ENCODE peak calls at places on chromosomes 16 and 17, in seven cellular contexts. One of them, this sample, is unnamed.

GRCh38 chr17:76612977-76613851 is 27.6 kb upstream of the ST6GALNAC2 start:
- DNase-seq in RWPE1: no peak
- DNase-seq in AG09319: no peak
- DNase-seq in activated CD4-positive, alpha-beta T cell treated with anti-CD3 and anti-CD28 coated beads for 24 hours: no peak
- DNase-seq in activated T-helper 9 cell treated with anti-CD3 and anti-CD28 coated beads, Interleukin-2, amount 50 U/mL, for 16 hours: no peak
- DNase-seq in NCI-H1092 treated with DMSO at 0.1 percent for 48 hours: no peak
- DNase-seq in endodermal cell: peak
- DNase-seq in this sample: no peak

GRCh38 chr16:78562650-78563049 is 463.2 kb downstream of the WWOX start:
- DNase-seq in activated CD4-positive, alpha-beta T cell treated with anti-CD3 and anti-CD28 coated beads for 24 hours: no peak
- DNase-seq in AG09319: no peak
- DNase-seq in activated T-helper 9 cell treated with anti-CD3 and anti-CD28 coated beads, Interleukin-2, amount 50 U/mL, for 16 hours: no peak
- DNase-seq in RWPE1: no peak
- DNase-seq in endodermal cell: no peak
- DNase-seq in NCI-H1092 treated with DMSO at 0.1 percent for 48 hours: no peak
- DNase-seq in this sample: no peak

GRCh38 chr17:76204277-76204676 is 36.0 kb downstream of the RNF157 start:
- DNase-seq in NCI-H1092 treated with DMSO at 0.1 percent for 48 hours: no peak
- DNase-seq in endodermal cell: no peak
- DNase-seq in activated CD4-positive, alpha-beta T cell treated with anti-CD3 and anti-CD28 coated beads for 24 hours: no peak
- DNase-seq in activated T-helper 9 cell treated with anti-CD3 and anti-CD28 coated beads, Interleukin-2, amount 50 U/mL, for 16 hours: no peak
- DNase-seq in RWPE1: peak
- DNase-seq in AG09319: no peak
- DNase-seq in this sample: no peak

GRCh38 chr17:50020841-50021599 is 26.0 kb upstream of the DLX3 start:
- DNase-seq in activated T-helper 9 cell treated with anti-CD3 and anti-CD28 coated beads, Interleukin-2, amount 50 U/mL, for 16 hours: no peak
- DNase-seq in endodermal cell: no peak
- DNase-seq in RWPE1: no peak
- DNase-seq in NCI-H1092 treated with DMSO at 0.1 percent for 48 hours: no peak
- DNase-seq in activated CD4-positive, alpha-beta T cell treated with anti-CD3 and anti-CD28 coated beads for 24 hours: no peak
- DNase-seq in AG09319: no peak
- DNase-seq in this sample: no peak

GRCh38 chr17:47895254-47895855 is 681 bp upstream of the SP2 start:
- DNase-seq in endodermal cell: no peak
- DNase-seq in NCI-H1092 treated with DMSO at 0.1 percent for 48 hours: no peak
- DNase-seq in AG09319: no peak
- DNase-seq in RWPE1: no peak
- DNase-seq in activated T-helper 9 cell treated with anti-CD3 and anti-CD28 coated beads, Interleukin-2, amount 50 U/mL, for 16 hours: peak
- DNase-seq in activated CD4-positive, alpha-beta T cell treated with anti-CD3 and anti-CD28 coated beads for 24 hours: no peak
- DNase-seq in this sample: no peak

GRCh38 chr17:76969598-76970172 is 101.5 kb downstream of the MGAT5B start:
- DNase-seq in endodermal cell: peak
- DNase-seq in RWPE1: no peak
- DNase-seq in NCI-H1092 treated with DMSO at 0.1 percent for 48 hours: peak
- DNase-seq in AG09319: no peak
- DNase-seq in activated CD4-positive, alpha-beta T cell treated with anti-CD3 and anti-CD28 coated beads for 24 hours: no peak
- DNase-seq in activated T-helper 9 cell treated with anti-CD3 and anti-CD28 coated beads, Interleukin-2, amount 50 U/mL, for 16 hours: no peak
- DNase-seq in this sample: no peak

GRCh38 chr16:50288920-50289319 is 22.6 kb downstream of the ADCY7 start:
- DNase-seq in activated T-helper 9 cell treated with anti-CD3 and anti-CD28 coated beads, Interleukin-2, amount 50 U/mL, for 16 hours: no peak
- DNase-seq in activated CD4-positive, alpha-beta T cell treated with anti-CD3 and anti-CD28 coated beads for 24 hours: no peak
- DNase-seq in AG09319: no peak
- DNase-seq in NCI-H1092 treated with DMSO at 0.1 percent for 48 hours: no peak
- DNase-seq in RWPE1: no peak
- DNase-seq in endodermal cell: no peak
- DNase-seq in this sample: no peak

GRCh38 chr16:11405331-11406176 is 60.3 kb downstream of the RMI2 start:
- DNase-seq in RWPE1: no peak
- DNase-seq in NCI-H1092 treated with DMSO at 0.1 percent for 48 hours: no peak
- DNase-seq in AG09319: no peak
- DNase-seq in activated CD4-positive, alpha-beta T cell treated with anti-CD3 and anti-CD28 coated beads for 24 hours: peak
- DNase-seq in activated T-helper 9 cell treated with anti-CD3 and anti-CD28 coated beads, Interleukin-2, amount 50 U/mL, for 16 hours: peak
- DNase-seq in endodermal cell: peak
- DNase-seq in this sample: no peak

GRCh38 chr17:44759096-44759915 is 518 bp downstream of the ADAM11 start:
- DNase-seq in AG09319: no peak
- DNase-seq in activated T-helper 9 cell treated with anti-CD3 and anti-CD28 coated beads, Interleukin-2, amount 50 U/mL, for 16 hours: no peak
- DNase-seq in endodermal cell: peak
- DNase-seq in activated CD4-positive, alpha-beta T cell treated with anti-CD3 and anti-CD28 coated beads for 24 hours: no peak
- DNase-seq in NCI-H1092 treated with DMSO at 0.1 percent for 48 hours: no peak
- DNase-seq in RWPE1: no peak
- DNase-seq in this sample: no peak

GRCh38 chr16:85902366-85903155 is 3.6 kb downstream of the IRF8 start:
- DNase-seq in activated CD4-positive, alpha-beta T cell treated with anti-CD3 and anti-CD28 coated beads for 24 hours: peak
- DNase-seq in NCI-H1092 treated with DMSO at 0.1 percent for 48 hours: no peak
- DNase-seq in activated T-helper 9 cell treated with anti-CD3 and anti-CD28 coated beads, Interleukin-2, amount 50 U/mL, for 16 hours: peak
- DNase-seq in endodermal cell: peak
- DNase-seq in AG09319: no peak
- DNase-seq in RWPE1: no peak
- DNase-seq in this sample: no peak

GRCh38 chr17:82227629-82228277 is 1.1 kb upstream of the SLC16A3 start:
- DNase-seq in activated CD4-positive, alpha-beta T cell treated with anti-CD3 and anti-CD28 coated beads for 24 hours: no peak
- DNase-seq in NCI-H1092 treated with DMSO at 0.1 percent for 48 hours: no peak
- DNase-seq in activated T-helper 9 cell treated with anti-CD3 and anti-CD28 coated beads, Interleukin-2, amount 50 U/mL, for 16 hours: no peak
- DNase-seq in RWPE1: no peak
- DNase-seq in endodermal cell: no peak
- DNase-seq in AG09319: no peak
- DNase-seq in this sample: no peak

GRCh38 chr16:47490471-47490870 is 29.3 kb downstream of the PHKB start:
- DNase-seq in activated T-helper 9 cell treated with anti-CD3 and anti-CD28 coated beads, Interleukin-2, amount 50 U/mL, for 16 hours: no peak
- DNase-seq in activated CD4-positive, alpha-beta T cell treated with anti-CD3 and anti-CD28 coated beads for 24 hours: no peak
- DNase-seq in NCI-H1092 treated with DMSO at 0.1 percent for 48 hours: no peak
- DNase-seq in RWPE1: no peak
- DNase-seq in endodermal cell: no peak
- DNase-seq in AG09319: no peak
- DNase-seq in this sample: no peak

GRCh38 chr16:922051-922450 is 48.7 kb downstream of the LMF1 start:
- DNase-seq in endodermal cell: no peak
- DNase-seq in RWPE1: no peak
- DNase-seq in activated T-helper 9 cell treated with anti-CD3 and anti-CD28 coated beads, Interleukin-2, amount 50 U/mL, for 16 hours: no peak
- DNase-seq in AG09319: no peak
- DNase-seq in NCI-H1092 treated with DMSO at 0.1 percent for 48 hours: no peak
- DNase-seq in activated CD4-positive, alpha-beta T cell treated with anti-CD3 and anti-CD28 coated beads for 24 hours: no peak
- DNase-seq in this sample: no peak

GRCh38 chr17:31197991-31198390 is 99.0 kb downstream of the OMG start:
- DNase-seq in activated CD4-positive, alpha-beta T cell treated with anti-CD3 and anti-CD28 coated beads for 24 hours: no peak
- DNase-seq in RWPE1: no peak
- DNase-seq in NCI-H1092 treated with DMSO at 0.1 percent for 48 hours: no peak
- DNase-seq in AG09319: no peak
- DNase-seq in activated T-helper 9 cell treated with anti-CD3 and anti-CD28 coated beads, Interleukin-2, amount 50 U/mL, for 16 hours: no peak
- DNase-seq in endodermal cell: no peak
- DNase-seq in this sample: no peak

GRCh38 chr17:63675607-63676539 is 24.1 kb downstream of the LIMD2 start:
- DNase-seq in AG09319: peak
- DNase-seq in NCI-H1092 treated with DMSO at 0.1 percent for 48 hours: no peak
- DNase-seq in activated CD4-positive, alpha-beta T cell treated with anti-CD3 and anti-CD28 coated beads for 24 hours: no peak
- DNase-seq in RWPE1: peak
- DNase-seq in endodermal cell: peak
- DNase-seq in activated T-helper 9 cell treated with anti-CD3 and anti-CD28 coated beads, Interleukin-2, amount 50 U/mL, for 16 hours: no peak
- DNase-seq in this sample: peak

GRCh38 chr16:67155305-67156145 is 4.2 kb downstream of the TRADD start:
- DNase-seq in NCI-H1092 treated with DMSO at 0.1 percent for 48 hours: peak
- DNase-seq in endodermal cell: peak
- DNase-seq in activated CD4-positive, alpha-beta T cell treated with anti-CD3 and anti-CD28 coated beads for 24 hours: peak
- DNase-seq in RWPE1: peak
- DNase-seq in activated T-helper 9 cell treated with anti-CD3 and anti-CD28 coated beads, Interleukin-2, amount 50 U/mL, for 16 hours: peak
- DNase-seq in AG09319: no peak
- DNase-seq in this sample: no peak

GRCh38 chr17:49016775-49017463 is 19.7 kb downstream of the IGF2BP1 start:
- DNase-seq in AG09319: no peak
- DNase-seq in RWPE1: peak
- DNase-seq in activated T-helper 9 cell treated with anti-CD3 and anti-CD28 coated beads, Interleukin-2, amount 50 U/mL, for 16 hours: no peak
- DNase-seq in activated CD4-positive, alpha-beta T cell treated with anti-CD3 and anti-CD28 coated beads for 24 hours: no peak
- DNase-seq in NCI-H1092 treated with DMSO at 0.1 percent for 48 hours: no peak
- DNase-seq in endodermal cell: peak
- DNase-seq in this sample: peak

GRCh38 chr16:966035-966434 is 4.7 kb downstream of the LMF1 start:
- DNase-seq in activated CD4-positive, alpha-beta T cell treated with anti-CD3 and anti-CD28 coated beads for 24 hours: no peak
- DNase-seq in activated T-helper 9 cell treated with anti-CD3 and anti-CD28 coated beads, Interleukin-2, amount 50 U/mL, for 16 hours: no peak
- DNase-seq in AG09319: no peak
- DNase-seq in NCI-H1092 treated with DMSO at 0.1 percent for 48 hours: no peak
- DNase-seq in RWPE1: no peak
- DNase-seq in endodermal cell: no peak
- DNase-seq in this sample: no peak

GRCh38 chr16:78639775-78640174 is 540.3 kb downstream of the WWOX start:
- DNase-seq in activated T-helper 9 cell treated with anti-CD3 and anti-CD28 coated beads, Interleukin-2, amount 50 U/mL, for 16 hours: no peak
- DNase-seq in endodermal cell: no peak
- DNase-seq in AG09319: no peak
- DNase-seq in RWPE1: no peak
- DNase-seq in NCI-H1092 treated with DMSO at 0.1 percent for 48 hours: no peak
- DNase-seq in activated CD4-positive, alpha-beta T cell treated with anti-CD3 and anti-CD28 coated beads for 24 hours: no peak
- DNase-seq in this sample: no peak

This sample was measured in retinal pigment epithelial cell.